ENCODE peak calls at places on chromosomes 11 and 22, in ten cellular contexts. N is transverse colon, J is HCT116, H is sigmoid colon, A is HL-60, L is spleen, U is stomach, Q is endothelial cell of umbilical vein, E is suprapubic skin, V is GM23338. M is an unnamed sample.

GRCh38 chr11:79212711-79213110 is 228.1 kb downstream of the TENM4 start:
- DNase-seq in J (no peak), N (no peak), A (no peak), Q (no peak), V (peak), E (no peak), U (no peak), L (no peak), H (no peak), M (no peak)

GRCh38 chr11:123473941-123474668 is 44.0 kb downstream of the GRAMD1B start:
- DNase-seq in H (peak), U (no peak), N (no peak), L (no peak), V (no peak), A (no peak), J (no peak), E (no peak), Q (peak), M (no peak)

GRCh38 chr22:32380991-32381390 is 23.3 kb downstream of the RFPL3 start:
- DNase-seq in J (no peak), A (no peak), Q (peak), H (no peak), E (no peak), V (no peak), U (no peak), N (no peak), L (no peak), M (no peak)

GRCh38 chr22:46421272-46421671 is 85.8 kb downstream of the TRMU start:
- DNase-seq in H (no peak), L (no peak), E (no peak), N (no peak), Q (no peak), U (no peak), J (no peak), A (no peak), V (no peak), M (peak)

GRCh38 chr22:38699784-38700183 is 959 bp downstream of the JOSD1 start:
- DNase-seq in V (no peak), A (no peak), N (no peak), U (no peak), E (no peak), H (peak), J (no peak), Q (no peak), L (no peak), M (no peak)

GRCh38 chr11:122198291-122198983 is 82.4 kb upstream of the BLID start:
- DNase-seq in J (no peak), H (no peak), U (no peak), E (no peak), V (no peak), A (no peak), Q (peak), N (no peak), L (no peak), M (no peak)

GRCh38 chr11:111336582-111337256 is 38.4 kb downstream of the POU2AF3 start:
- DNase-seq in E (no peak), Q (no peak), U (no peak), J (no peak), V (peak), L (no peak), H (no peak), A (no peak), N (no peak), M (no peak)

GRCh38 chr11:134866215-134866614 is 454.2 kb upstream of the B3GAT1 start:
- DNase-seq in H (no peak), J (no peak), V (no peak), N (no peak), L (no peak), Q (no peak), A (no peak), E (no peak), U (no peak), M (no peak)

GRCh38 chr11:134228625-134229024 is 4.2 kb downstream of the VPS26B start:
- DNase-seq in A (no peak), Q (no peak), V (no peak), E (no peak), N (no peak), U (no peak), L (no peak), H (no peak), J (no peak), M (no peak)

GRCh38 chr11:105923814-105924213 is 98.2 kb downstream of the MSANTD4 start:
- DNase-seq in H (no peak), V (no peak), E (no peak), J (no peak), N (no peak), U (no peak), Q (peak), L (no peak), A (no peak), M (no peak)

GRCh38 chr11:114183041-114183511 is 113.1 kb upstream of the NNMT start:
- DNase-seq in U (no peak), Q (no peak), H (peak), J (no peak), L (peak), E (no peak), A (no peak), N (peak), V (no peak), M (peak)

GRCh38 chr11:325796-326591 is 5.3 kb upstream of the IFITM3 start:
- DNase-seq in J (no peak), Q (no peak), H (peak), E (no peak), U (no peak), A (no peak), V (no peak), N (no peak), L (peak), M (no peak)

GRCh38 chr11:43576834-43577521 is 103.6 kb upstream of the HSD17B12 start:
- DNase-seq in J (peak), U (peak), N (no peak), L (no peak), H (no peak), V (peak), Q (peak), E (no peak), A (no peak), M (no peak)

GRCh38 chr22:39746600-39747262 is 146.8 kb downstream of the ENTHD1 start:
- DNase-seq in J (no peak), E (no peak), L (peak), H (no peak), V (no peak), N (no peak), A (no peak), Q (no peak), U (no peak), M (no peak)

GRCh38 chr22:37187891-37188761 is at the start of gene C1QTNF6:
- DNase-seq in E (no peak), V (peak), H (peak), Q (peak), U (peak), J (no peak), L (peak), N (no peak), A (no peak), M (no peak)

GRCh38 chr11:18054511-18055103 is 8.5 kb upstream of the TPH1 start:
- DNase-seq in N (no peak), A (no peak), L (no peak), Q (no peak), H (no peak), E (no peak), U (no peak), J (no peak), V (peak), M (no peak)

GRCh38 chr22:36237462-36238347 is 1.6 kb downstream of the APOL2 start:
- DNase-seq in N (peak), V (no peak), Q (no peak), A (no peak), L (no peak), J (no peak), H (no peak), U (no peak), E (no peak), M (peak)

GRCh38 chr22:41557401-41558240 is 3.2 kb upstream of the CSDC2 start:
- DNase-seq in U (peak), V (peak), Q (peak), N (peak), J (no peak), E (no peak), A (no peak), L (no peak), H (peak), M (peak)

GRCh38 chr22:29306830-29307657 is 594 bp downstream of the GAS2L1 start:
- DNase-seq in H (peak), L (peak), N (peak), J (no peak), V (peak), U (peak), E (no peak), A (no peak), Q (peak), M (peak)

GRCh38 chr11:120324932-120325810 is at the start of gene TLCD5:
- DNase-seq in H (peak), U (peak), E (no peak), N (peak), L (peak), V (peak), Q (peak), A (no peak), J (peak), M (peak)

GRCh38 chr11:133811850-133812685 is 33.2 kb downstream of the SPATA19 start:
- DNase-seq in N (no peak), H (no peak), J (no peak), Q (no peak), L (no peak), V (no peak), E (no peak), U (no peak), A (no peak), M (no peak)

GRCh38 chr22:19903031-19903430 is 38.5 kb upstream of the COMT start:
- DNase-seq in H (no peak), N (no peak), J (no peak), L (no peak), V (no peak), Q (no peak), U (no peak), A (no peak), E (no peak), M (no peak)

GRCh38 chr22:33104192-33104591 is 46.0 kb upstream of the SYN3 start:
- DNase-seq in Q (no peak), E (no peak), A (no peak), L (no peak), J (no peak), V (no peak), H (no peak), U (no peak), N (no peak), M (no peak)

GRCh38 chr11:110076388-110076965 is 16.7 kb upstream of the ZC3H12C start:
- DNase-seq in E (no peak), N (peak), J (no peak), V (peak), Q (no peak), H (no peak), A (no peak), U (no peak), L (no peak), M (no peak)

GRCh38 chr22:21951931-21952465 is 650 bp downstream of the PPM1F start:
- DNase-seq in N (peak), A (peak), U (peak), Q (peak), H (peak), L (peak), E (no peak), J (no peak), V (peak), M (peak)

GRCh38 chr11:88579466-88579865 is 241.9 kb upstream of the CTSC start:
- DNase-seq in N (no peak), H (no peak), V (no peak), Q (peak), U (no peak), L (no peak), J (no peak), E (no peak), A (no peak), M (no peak)

GRCh38 chr22:37007666-37008065 is 11.6 kb downstream of the TST start:
- DNase-seq in A (no peak), E (no peak), U (no peak), N (no peak), L (no peak), J (no peak), Q (peak), H (no peak), V (peak), M (no peak)

GRCh38 chr11:125314264-125315087 is 149.9 kb downstream of the PKNOX2 start:
- DNase-seq in E (no peak), A (no peak), L (no peak), N (no peak), J (no peak), V (peak), Q (no peak), H (no peak), U (no peak), M (no peak)
- TF ChIP-seq POLR2AphosphoS5 in E (no peak), A (no peak), L (no peak), N (no peak), J (no peak), V (no peak), Q (no peak), H (no peak), U (no peak), M (no peak)

GRCh38 chr11:34907934-34908593 is 8.1 kb downstream of the APIP start:
- DNase-seq in E (no peak), V (no peak), A (no peak), Q (peak), L (no peak), J (no peak), H (no peak), U (no peak), N (no peak), M (no peak)

GRCh38 chr11:34910817-34911216 is 5.4 kb downstream of the APIP start:
- DNase-seq in H (no peak), E (no peak), V (no peak), A (no peak), N (no peak), J (no peak), Q (no peak), L (no peak), U (no peak), M (no peak)

GRCh38 chr11:34905666-34906065 is 10.5 kb downstream of the APIP start:
- DNase-seq in U (no peak), L (no peak), J (no peak), N (no peak), H (no peak), E (no peak), V (no peak), Q (no peak), A (no peak), M (no peak)

GRCh38 chr11:34909955-34910354 is 6.2 kb downstream of the APIP start:
- DNase-seq in J (no peak), V (no peak), H (no peak), L (no peak), U (no peak), E (no peak), A (peak), N (no peak), Q (no peak), M (no peak)

GRCh38 chr11:34909435-34909834 is 6.7 kb downstream of the APIP start:
- DNase-seq in V (no peak), L (no peak), H (no peak), A (no peak), N (no peak), Q (no peak), J (no peak), E (no peak), U (no peak), M (no peak)
- H3K27ac ChIP-seq in V (no peak), L (no peak), H (no peak), A (peak), N (no peak), Q (no peak), J (no peak), E (no peak), U (peak), M (peak)

GRCh38 chr11:41177791-41178190 is 281.7 kb downstream of the LRRC4C start:
- DNase-seq in L (no peak), N (no peak), J (no peak), V (no peak), A (no peak), H (no peak), E (no peak), Q (no peak), U (no peak), M (no peak)
- TF ChIP-seq POLR2AphosphoS5 in L (no peak), N (no peak), J (no peak), V (no peak), A (no peak), H (no peak), E (no peak), Q (no peak), U (no peak), M (no peak)

GRCh38 chr22:23516304-23516703 is 63.8 kb downstream of the IGLL1 start:
- DNase-seq in E (no peak), V (no peak), N (no peak), Q (no peak), L (no peak), A (no peak), H (no peak), U (no peak), J (no peak), M (no peak)

GRCh38 chr22:23517804-23518380 is 62.2 kb downstream of the IGLL1 start:
- DNase-seq in N (no peak), A (no peak), E (no peak), L (peak), Q (no peak), U (no peak), J (no peak), V (no peak), H (no peak), M (no peak)

GRCh38 chr22:23520875-23521441 is 59.1 kb downstream of the IGLL1 start:
- DNase-seq in H (peak), A (no peak), U (no peak), L (peak), E (no peak), J (no peak), Q (no peak), V (no peak), N (no peak), M (no peak)

GRCh38 chr22:23519442-23520177 is 60.5 kb downstream of the IGLL1 start:
- DNase-seq in N (no peak), L (peak), A (no peak), J (no peak), H (no peak), E (no peak), V (no peak), U (no peak), Q (no peak), M (no peak)

DNA sequence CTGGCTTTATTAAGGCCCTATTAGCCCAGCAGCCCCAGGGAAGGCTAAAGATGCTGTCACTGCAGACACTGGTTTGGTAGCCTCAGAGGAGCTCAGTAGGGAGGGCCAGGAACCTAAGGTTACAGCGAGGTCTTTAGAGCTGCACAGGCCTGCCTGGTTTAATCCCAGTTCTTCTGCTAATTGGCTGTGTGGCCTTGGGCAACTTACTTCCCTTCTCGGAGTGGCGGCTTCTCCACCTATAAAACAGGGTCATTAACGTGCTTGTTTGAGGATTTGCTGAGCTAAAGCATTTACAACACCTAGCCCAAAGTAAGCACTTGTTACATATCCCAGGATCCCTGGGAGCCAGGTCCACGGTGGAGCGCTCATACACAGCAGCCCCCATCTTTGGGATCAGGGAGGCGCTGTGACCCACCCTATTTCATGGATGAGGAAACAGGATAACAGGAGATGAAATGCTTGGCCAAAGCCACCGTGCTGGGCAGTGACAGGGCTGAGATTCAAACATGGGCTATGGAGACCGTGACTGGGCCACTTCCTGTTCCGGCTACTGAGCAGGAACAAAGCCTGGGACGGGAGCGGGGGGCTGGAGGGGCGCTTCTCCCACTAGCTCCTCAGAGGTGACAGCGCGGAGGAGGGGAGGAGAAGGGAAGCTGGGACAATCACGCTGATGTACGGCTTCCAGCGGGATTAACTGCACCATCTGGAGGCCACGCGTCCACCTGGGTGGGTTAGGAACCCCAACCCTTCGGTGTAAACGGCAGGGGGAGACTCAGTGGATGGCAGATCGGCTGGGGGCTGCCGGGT is 61.5 kb downstream of the IGLL1 start:
- DNase-seq in L (peak), A (no peak), U (no peak), E (no peak), H (no peak), Q (no peak), N (no peak), J (no peak), V (no peak), M (no peak)
- H3K27ac ChIP-seq in L (no peak), A (no peak), U (no peak), E (no peak), H (peak), Q (no peak), N (peak), J (no peak), V (no peak), M (no peak)

GRCh38 chr11:69999721-70000120 is 78.4 kb upstream of the ANO1 start:
- DNase-seq in Q (no peak), A (no peak), E (no peak), U (no peak), H (no peak), J (no peak), N (no peak), L (no peak), V (peak), M (no peak)
- TF ChIP-seq POLR2AphosphoS5 in Q (no peak), A (no peak), E (no peak), U (no peak), H (no peak), J (no peak), N (no peak), L (no peak), V (no peak), M (no peak)

M was measured in upper lobe of left lung.